ENCODE peak calls at places on chromosomes 5 and 9, in four cellular contexts. H is WTC11, C is GM12878, I is HepG2. T is an unnamed sample.
A peak's percentile ranks its signal among the peaks of the same experiment; 100 is the strongest.

GRCh38 chr5:180824630-180825476 is 22.2 kb upstream of the MGAT1 start:
- DNase-seq in C (no peak), H (no peak), I (no peak), T (no peak)

GRCh38 chr9:34546834-34547827 is 24.3 kb upstream of the ENHO start:
- DNase-seq in I (peak; percentile 58), H (peak; percentile 91), C (no peak), T (peak; percentile 50)

GRCh38 chr5:31954091-31954490 is 220.0 kb downstream of the GOLPH3 start:
- DNase-seq in C (no peak), I (no peak), H (no peak), T (no peak)

GRCh38 chr5:79032031-79032711 is 37.3 kb downstream of the DMGDH start:
- DNase-seq in I (no peak), H (no peak), C (no peak), T (no peak)

GRCh38 chr5:143600396-143601075 is 197.1 kb upstream of the NR3C1 start:
- DNase-seq in H (no peak), I (peak; percentile 76), C (no peak), T (no peak)

GRCh38 chr9:78982849-78983248 is 588.9 kb upstream of the TLE4 start:
- DNase-seq in H (no peak), C (no peak), I (no peak), T (no peak)

GRCh38 chr9:91182831-91183230 is 178.9 kb downstream of the AUH start:
- DNase-seq in H (no peak), C (no peak), I (no peak), T (no peak)

GRCh38 chr9:91001146-91001611 is 199.6 kb downstream of the SYK start:
- DNase-seq in C (no peak), H (no peak), I (no peak), T (no peak)

GRCh38 chr5:136776022-136776927 is 410.9 kb upstream of the TRPC7 start:
- DNase-seq in C (no peak), H (no peak), I (no peak), T (no peak)

GRCh38 chr5:100901851-100902341 is 1.2 kb downstream of the ST8SIA4 start:
- DNase-seq in I (no peak), C (no peak), H (no peak), T (no peak)

GRCh38 chr5:125582358-125582757 is 835.9 kb upstream of the ZNF608 start:
- DNase-seq in C (no peak), I (no peak), H (no peak), T (no peak)

GRCh38 chr9:116451500-116451899 is 235.6 kb upstream of the TRIM32 start:
- DNase-seq in C (no peak), I (no peak), H (no peak), T (no peak)

GRCh38 chr9:2120926-2121689 is 106.0 kb downstream of the SMARCA2 start:
- DNase-seq in C (no peak), H (no peak), I (no peak), T (peak; percentile 7)

GRCh38 chr5:124602925-124603650 is 143.4 kb downstream of the ZNF608 start:
- DNase-seq in H (no peak), I (no peak), C (no peak), T (no peak)

GRCh38 chr9:126661122-126661520 is 47.4 kb downstream of the LMX1B start:
- DNase-seq in H (no peak), I (no peak), C (no peak), T (no peak)

DNA sequence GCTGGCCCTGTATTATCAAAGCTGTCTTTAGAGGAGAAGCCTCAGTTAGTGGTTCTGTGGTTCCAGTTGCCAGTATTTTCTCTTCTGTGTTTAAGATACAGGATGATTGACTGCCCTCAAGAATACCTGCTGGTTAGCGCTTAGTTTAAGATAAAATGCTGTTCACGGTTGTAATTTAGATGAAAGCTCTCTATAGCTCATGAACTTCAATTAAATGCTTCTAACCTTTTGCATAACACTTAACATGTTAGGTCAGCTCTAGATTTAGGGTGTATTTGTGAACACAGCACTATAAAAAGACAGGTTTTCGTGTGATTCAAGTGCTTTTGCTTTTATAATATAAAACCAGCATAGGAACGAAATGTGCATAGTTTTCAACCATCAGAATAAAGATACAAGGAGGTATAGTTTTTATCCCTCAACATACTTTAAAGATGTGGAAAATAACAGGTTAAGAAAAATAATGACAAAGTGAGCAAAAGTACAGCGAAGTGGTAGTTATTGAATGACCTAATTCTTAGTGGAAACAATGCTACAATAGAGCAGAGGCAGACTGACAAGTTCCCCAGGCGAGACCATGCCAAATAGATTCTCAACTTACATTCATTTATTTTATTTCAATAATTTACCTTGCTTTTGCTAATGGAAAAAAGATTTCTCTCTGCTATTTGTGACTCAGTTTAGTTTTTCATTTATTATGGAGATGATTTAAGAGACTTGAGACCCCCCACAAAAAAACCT is 602.6 kb upstream of the DMAC1 start:
- DNase-seq in C (no peak), I (no peak), H (no peak), T (no peak)
- TF ChIP-seq NR2C2 in C (no peak), I (no peak), H (no peak), T (no peak)

DNA sequence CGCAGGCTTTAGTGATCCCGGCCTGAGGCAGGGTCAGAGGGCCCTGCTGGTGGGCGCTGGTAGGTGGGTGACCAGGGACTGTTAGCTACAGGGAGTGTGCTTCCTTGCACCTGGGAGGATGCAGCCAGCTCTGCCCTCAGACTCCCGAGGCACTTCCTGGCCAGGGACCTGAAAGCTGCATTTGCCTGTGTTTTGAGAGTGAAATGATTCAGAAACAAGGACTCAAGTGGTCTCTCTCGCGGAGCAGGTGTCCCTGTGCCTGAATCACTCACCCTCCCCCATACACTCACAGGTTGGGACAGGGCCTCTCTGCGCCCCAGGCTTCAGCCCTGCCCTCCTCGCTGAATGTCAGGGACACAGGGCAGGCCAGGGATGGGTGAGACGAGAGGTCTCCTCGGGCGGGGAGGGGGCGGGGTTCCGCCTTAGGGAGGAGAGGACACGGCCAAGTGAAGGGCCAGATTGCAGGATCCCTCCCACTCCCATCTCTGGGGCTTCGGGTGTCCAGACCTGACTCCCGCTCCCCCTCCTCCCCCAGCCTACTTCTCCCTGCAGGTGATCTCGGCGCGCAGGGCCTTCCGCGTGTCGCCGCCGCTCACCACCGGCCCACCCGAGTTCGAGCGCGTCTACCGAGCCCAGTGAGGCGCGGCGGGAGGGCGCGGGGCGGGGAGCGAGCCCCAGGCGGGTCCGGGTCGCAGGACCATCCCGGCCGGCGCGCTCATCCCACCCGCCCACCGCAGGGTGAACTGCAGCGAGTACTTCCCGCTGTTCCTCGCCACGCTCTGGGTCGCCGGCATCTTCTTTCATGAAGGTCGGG is 1.5 kb downstream of the LTC4S start:
- DNase-seq in C (no peak), I (no peak), H (peak; percentile 56), T (no peak)
- TF ChIP-seq NR2C2 in C (no peak), I (no peak), H (no peak), T (no peak)

GRCh38 chr5:151156732-151157402 is 712 bp downstream of the ANXA6 start:
- DNase-seq in I (no peak), H (peak; percentile 33), C (no peak), T (no peak)

GRCh38 chr5:151157426-151158286 is at the start of gene ANXA6:
- DNase-seq in I (peak; percentile 22), H (peak; percentile 76), C (no peak), T (peak; percentile 86)

GRCh38 chr5:151155149-151155776 is 2.3 kb downstream of the ANXA6 start:
- DNase-seq in H (no peak), I (no peak), C (peak; percentile 35), T (no peak)

GRCh38 chr5:151158287-151158661 is 695 bp upstream of the ANXA6 start:
- DNase-seq in I (peak; percentile 13), C (no peak), H (peak; percentile 29), T (peak; percentile 65)

GRCh38 chr5:151155777-151156731 is 1.5 kb downstream of the ANXA6 start:
- DNase-seq in I (peak; percentile 42), C (no peak), H (no peak), T (peak; percentile 21)
- TF ChIP-seq NR2C2 in I (peak; percentile 77), C (no peak), H (no peak), T (no peak)

DNA sequence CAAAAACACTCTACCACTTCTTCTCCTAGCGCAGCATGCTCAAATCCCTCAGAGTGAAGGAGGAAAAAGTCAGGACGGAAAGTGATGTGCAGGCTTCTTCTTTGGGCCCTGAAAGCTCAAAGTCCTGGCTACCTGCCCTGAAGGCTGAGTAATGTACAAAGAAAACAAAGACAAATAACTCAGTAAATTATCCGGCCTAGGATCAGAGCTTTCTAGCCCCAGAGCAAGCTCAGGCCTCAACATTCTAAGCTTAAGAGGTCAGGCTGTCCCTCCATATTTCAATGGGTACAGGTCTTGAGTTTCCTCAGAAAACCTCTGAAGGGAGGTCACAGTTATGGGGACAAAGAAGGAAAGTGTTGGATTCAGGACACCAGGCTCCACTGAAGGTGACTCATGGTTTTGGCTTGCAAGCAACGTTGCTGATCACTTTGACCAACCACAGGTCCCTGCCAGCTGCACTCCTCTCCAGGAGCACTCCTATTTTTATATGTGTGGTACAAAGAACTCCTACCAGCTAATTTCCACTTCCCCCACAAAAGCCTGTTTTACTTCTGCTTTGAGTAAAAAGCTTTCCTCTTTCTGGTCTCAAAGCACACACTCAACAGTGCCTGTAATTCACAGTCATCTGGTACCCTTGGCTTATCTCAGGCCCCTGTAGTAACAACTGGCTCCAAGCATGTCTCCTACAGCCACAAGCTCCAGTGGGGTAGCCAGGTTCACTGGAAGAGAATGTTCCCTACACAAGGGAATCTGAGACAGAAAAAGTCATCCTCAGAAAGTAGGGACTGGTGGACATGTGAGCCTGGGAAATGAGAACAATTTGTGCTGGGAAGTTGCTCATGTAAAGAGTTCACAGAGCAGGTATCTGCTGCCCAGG is 115.7 kb downstream of the UGCG start:
- DNase-seq in H (no peak), C (peak; percentile 96), I (peak; percentile 66), T (peak; percentile 19)
- TF ChIP-seq NR2C2 in H (no peak), C (no peak), I (no peak), T (no peak)

GRCh38 chr5:150738862-150739261 is 20.0 kb downstream of the DCTN4 start:
- DNase-seq in C (no peak), I (no peak), H (no peak), T (no peak)
- TF ChIP-seq NR2C2 in C (no peak), I (no peak), H (no peak), T (no peak)

GRCh38 chr9:70143394-70144130 is 99.9 kb downstream of the MAMDC2 start:
- DNase-seq in H (no peak), C (no peak), I (no peak), T (no peak)

GRCh38 chr9:70144131-70144503 is 100.5 kb downstream of the MAMDC2 start:
- DNase-seq in I (no peak), H (no peak), C (no peak), T (no peak)

GRCh38 chr9:70145981-70146380 is 102.3 kb downstream of the MAMDC2 start:
- DNase-seq in C (no peak), I (no peak), H (no peak), T (no peak)

GRCh38 chr9:70137577-70137976 is 93.9 kb downstream of the MAMDC2 start:
- DNase-seq in C (no peak), I (no peak), H (no peak), T (no peak)

GRCh38 chr9:70142101-70142500 is 98.5 kb downstream of the MAMDC2 start:
- DNase-seq in C (no peak), I (no peak), H (no peak), T (no peak)
- TF ChIP-seq NR2C2 in C (no peak), I (no peak), H (no peak), T (no peak)

DNA sequence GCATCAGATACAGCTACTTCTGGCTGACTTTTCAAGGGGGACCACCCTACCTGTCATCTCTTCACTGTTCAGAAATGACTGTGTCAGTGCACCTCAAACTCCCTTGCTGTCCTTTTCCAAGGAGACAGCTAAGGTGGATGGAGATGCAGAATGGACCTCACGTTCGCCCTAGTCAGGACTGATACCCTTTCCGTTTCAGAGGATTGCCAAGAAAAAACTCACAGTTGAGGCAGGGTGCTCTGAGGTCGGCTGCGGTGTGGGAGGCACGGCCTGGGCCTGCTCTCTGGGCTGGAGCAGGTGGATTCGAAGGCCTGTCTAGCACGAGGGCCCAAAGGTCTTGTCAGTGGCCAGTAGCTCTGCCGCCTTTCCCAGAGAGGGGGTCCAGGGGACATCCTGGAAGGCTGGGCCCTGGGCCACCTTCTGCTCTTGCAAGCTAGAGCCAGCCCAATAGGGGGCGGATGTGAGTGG is 2.2 kb upstream of the MSMP start:
- DNase-seq in H (peak; percentile 82), C (no peak), I (no peak), T (no peak)
- TF ChIP-seq NR2C2 in H (no peak), C (no peak), I (no peak), T (no peak)